ENCODE peak calls at places on chromosome 16, in eight cellular contexts. One of them, this sample, is unnamed.

GRCh38 chr16:81292936-81293335 is 21.8 kb upstream of the GAN start:
- DNase-seq in NCI-H1105: no peak
- DNase-seq in stimulated activated CD4-positive, alpha-beta T cell treated with anti-CD3 and anti-CD28 coated beads, Interleukin-1b, Interleukin-23, amount 100 ng/mL, for 24 hours: no peak
- DNase-seq in naive B cell: no peak
- DNase-seq in epithelial cell of prostate: no peak
- DNase-seq in Kasumi-1: no peak
- DNase-seq in astrocyte: peak
- DNase-seq in activated T-helper 9 cell treated with anti-CD3 and anti-CD28 coated beads, Interleukin-2, amount 50 U/mL, for 16 hours: no peak
- DNase-seq in this sample: no peak

GRCh38 chr16:716250-716607 is 1.3 kb downstream of the METRN start:
- DNase-seq in activated T-helper 9 cell treated with anti-CD3 and anti-CD28 coated beads, Interleukin-2, amount 50 U/mL, for 16 hours: no peak
- DNase-seq in NCI-H1105: no peak
- DNase-seq in epithelial cell of prostate: no peak
- DNase-seq in astrocyte: peak
- DNase-seq in naive B cell: no peak
- DNase-seq in Kasumi-1: no peak
- DNase-seq in stimulated activated CD4-positive, alpha-beta T cell treated with anti-CD3 and anti-CD28 coated beads, Interleukin-1b, Interleukin-23, amount 100 ng/mL, for 24 hours: no peak
- DNase-seq in this sample: peak

GRCh38 chr16:70768205-70768580 is 32.8 kb downstream of the VAC14 start:
- DNase-seq in naive B cell: no peak
- DNase-seq in NCI-H1105: no peak
- DNase-seq in astrocyte: no peak
- DNase-seq in stimulated activated CD4-positive, alpha-beta T cell treated with anti-CD3 and anti-CD28 coated beads, Interleukin-1b, Interleukin-23, amount 100 ng/mL, for 24 hours: no peak
- DNase-seq in Kasumi-1: no peak
- DNase-seq in epithelial cell of prostate: no peak
- DNase-seq in activated T-helper 9 cell treated with anti-CD3 and anti-CD28 coated beads, Interleukin-2, amount 50 U/mL, for 16 hours: no peak
- DNase-seq in this sample: no peak

GRCh38 chr16:35011-35775 is 18.2 kb downstream of the POLR3K start:
- DNase-seq in astrocyte: no peak
- DNase-seq in stimulated activated CD4-positive, alpha-beta T cell treated with anti-CD3 and anti-CD28 coated beads, Interleukin-1b, Interleukin-23, amount 100 ng/mL, for 24 hours: no peak
- DNase-seq in Kasumi-1: peak
- DNase-seq in naive B cell: peak
- DNase-seq in epithelial cell of prostate: no peak
- DNase-seq in NCI-H1105: no peak
- DNase-seq in activated T-helper 9 cell treated with anti-CD3 and anti-CD28 coated beads, Interleukin-2, amount 50 U/mL, for 16 hours: no peak
- DNase-seq in this sample: no peak

GRCh38 chr16:1978476-1979120 is 2.7 kb downstream of the NOXO1 start:
- DNase-seq in stimulated activated CD4-positive, alpha-beta T cell treated with anti-CD3 and anti-CD28 coated beads, Interleukin-1b, Interleukin-23, amount 100 ng/mL, for 24 hours: no peak
- DNase-seq in NCI-H1105: no peak
- DNase-seq in activated T-helper 9 cell treated with anti-CD3 and anti-CD28 coated beads, Interleukin-2, amount 50 U/mL, for 16 hours: no peak
- DNase-seq in epithelial cell of prostate: no peak
- DNase-seq in Kasumi-1: no peak
- DNase-seq in naive B cell: no peak
- DNase-seq in astrocyte: no peak
- DNase-seq in this sample: no peak

GRCh38 chr16:88045820-88046303 is 94.6 kb downstream of the BANP start:
- DNase-seq in NCI-H1105: no peak
- DNase-seq in astrocyte: no peak
- DNase-seq in naive B cell: peak
- DNase-seq in stimulated activated CD4-positive, alpha-beta T cell treated with anti-CD3 and anti-CD28 coated beads, Interleukin-1b, Interleukin-23, amount 100 ng/mL, for 24 hours: no peak
- DNase-seq in Kasumi-1: no peak
- DNase-seq in epithelial cell of prostate: no peak
- DNase-seq in activated T-helper 9 cell treated with anti-CD3 and anti-CD28 coated beads, Interleukin-2, amount 50 U/mL, for 16 hours: no peak
- DNase-seq in this sample: no peak

GRCh38 chr16:61818850-61819249 is 217.4 kb downstream of the CDH8 start:
- DNase-seq in activated T-helper 9 cell treated with anti-CD3 and anti-CD28 coated beads, Interleukin-2, amount 50 U/mL, for 16 hours: no peak
- DNase-seq in epithelial cell of prostate: no peak
- DNase-seq in astrocyte: no peak
- DNase-seq in stimulated activated CD4-positive, alpha-beta T cell treated with anti-CD3 and anti-CD28 coated beads, Interleukin-1b, Interleukin-23, amount 100 ng/mL, for 24 hours: no peak
- DNase-seq in naive B cell: no peak
- DNase-seq in Kasumi-1: no peak
- DNase-seq in NCI-H1105: no peak
- DNase-seq in this sample: no peak

GRCh38 chr16:79369796-79370195 is 230.7 kb downstream of the MAF start:
- DNase-seq in Kasumi-1: no peak
- DNase-seq in astrocyte: no peak
- DNase-seq in NCI-H1105: no peak
- DNase-seq in naive B cell: no peak
- DNase-seq in epithelial cell of prostate: no peak
- DNase-seq in stimulated activated CD4-positive, alpha-beta T cell treated with anti-CD3 and anti-CD28 coated beads, Interleukin-1b, Interleukin-23, amount 100 ng/mL, for 24 hours: no peak
- DNase-seq in activated T-helper 9 cell treated with anti-CD3 and anti-CD28 coated beads, Interleukin-2, amount 50 U/mL, for 16 hours: no peak
- DNase-seq in this sample: no peak

GRCh38 chr16:21982108-21982507 is 18.8 kb downstream of the PDZD9 start:
- DNase-seq in naive B cell: no peak
- DNase-seq in epithelial cell of prostate: no peak
- DNase-seq in astrocyte: no peak
- DNase-seq in activated T-helper 9 cell treated with anti-CD3 and anti-CD28 coated beads, Interleukin-2, amount 50 U/mL, for 16 hours: no peak
- DNase-seq in NCI-H1105: no peak
- DNase-seq in stimulated activated CD4-positive, alpha-beta T cell treated with anti-CD3 and anti-CD28 coated beads, Interleukin-1b, Interleukin-23, amount 100 ng/mL, for 24 hours: no peak
- DNase-seq in Kasumi-1: no peak
- DNase-seq in this sample: no peak

GRCh38 chr16:15556130-15556529 is 86.8 kb downstream of the MARF1 start:
- DNase-seq in epithelial cell of prostate: no peak
- DNase-seq in activated T-helper 9 cell treated with anti-CD3 and anti-CD28 coated beads, Interleukin-2, amount 50 U/mL, for 16 hours: no peak
- DNase-seq in NCI-H1105: no peak
- DNase-seq in naive B cell: no peak
- DNase-seq in stimulated activated CD4-positive, alpha-beta T cell treated with anti-CD3 and anti-CD28 coated beads, Interleukin-1b, Interleukin-23, amount 100 ng/mL, for 24 hours: no peak
- DNase-seq in Kasumi-1: no peak
- DNase-seq in astrocyte: no peak
- DNase-seq in this sample: no peak

GRCh38 chr16:14180431-14181059 is 109.4 kb downstream of the MRTFB start:
- DNase-seq in epithelial cell of prostate: no peak
- DNase-seq in stimulated activated CD4-positive, alpha-beta T cell treated with anti-CD3 and anti-CD28 coated beads, Interleukin-1b, Interleukin-23, amount 100 ng/mL, for 24 hours: no peak
- DNase-seq in NCI-H1105: no peak
- DNase-seq in activated T-helper 9 cell treated with anti-CD3 and anti-CD28 coated beads, Interleukin-2, amount 50 U/mL, for 16 hours: no peak
- DNase-seq in astrocyte: no peak
- DNase-seq in naive B cell: no peak
- DNase-seq in Kasumi-1: no peak
- DNase-seq in this sample: no peak

GRCh38 chr16:67774457-67774853 is 31.9 kb downstream of the RANBP10 start:
- DNase-seq in epithelial cell of prostate: no peak
- DNase-seq in naive B cell: no peak
- DNase-seq in stimulated activated CD4-positive, alpha-beta T cell treated with anti-CD3 and anti-CD28 coated beads, Interleukin-1b, Interleukin-23, amount 100 ng/mL, for 24 hours: no peak
- DNase-seq in astrocyte: no peak
- DNase-seq in Kasumi-1: no peak
- DNase-seq in activated T-helper 9 cell treated with anti-CD3 and anti-CD28 coated beads, Interleukin-2, amount 50 U/mL, for 16 hours: no peak
- DNase-seq in NCI-H1105: no peak
- DNase-seq in this sample: no peak

GRCh38 chr16:15597822-15598647 is 44.9 kb downstream of the MARF1 start:
- DNase-seq in astrocyte: no peak
- DNase-seq in epithelial cell of prostate: no peak
- DNase-seq in stimulated activated CD4-positive, alpha-beta T cell treated with anti-CD3 and anti-CD28 coated beads, Interleukin-1b, Interleukin-23, amount 100 ng/mL, for 24 hours: no peak
- DNase-seq in NCI-H1105: no peak
- DNase-seq in activated T-helper 9 cell treated with anti-CD3 and anti-CD28 coated beads, Interleukin-2, amount 50 U/mL, for 16 hours: no peak
- DNase-seq in Kasumi-1: no peak
- DNase-seq in naive B cell: no peak
- DNase-seq in this sample: no peak

GRCh38 chr16:11202260-11203091 is 53.5 kb downstream of the SOCS1 start:
- DNase-seq in NCI-H1105: no peak
- DNase-seq in naive B cell: no peak
- DNase-seq in activated T-helper 9 cell treated with anti-CD3 and anti-CD28 coated beads, Interleukin-2, amount 50 U/mL, for 16 hours: no peak
- DNase-seq in astrocyte: no peak
- DNase-seq in Kasumi-1: no peak
- DNase-seq in epithelial cell of prostate: no peak
- DNase-seq in stimulated activated CD4-positive, alpha-beta T cell treated with anti-CD3 and anti-CD28 coated beads, Interleukin-1b, Interleukin-23, amount 100 ng/mL, for 24 hours: no peak
- DNase-seq in this sample: no peak

GRCh38 chr16:68800257-68800875 is 43.0 kb upstream of the TANGO6 start:
- DNase-seq in stimulated activated CD4-positive, alpha-beta T cell treated with anti-CD3 and anti-CD28 coated beads, Interleukin-1b, Interleukin-23, amount 100 ng/mL, for 24 hours: peak
- DNase-seq in naive B cell: peak
- DNase-seq in activated T-helper 9 cell treated with anti-CD3 and anti-CD28 coated beads, Interleukin-2, amount 50 U/mL, for 16 hours: peak
- DNase-seq in epithelial cell of prostate: no peak
- DNase-seq in NCI-H1105: peak
- DNase-seq in Kasumi-1: peak
- DNase-seq in astrocyte: peak
- DNase-seq in this sample: peak

GRCh38 chr16:51755039-51755501 is 604.0 kb upstream of the SALL1 start:
- DNase-seq in activated T-helper 9 cell treated with anti-CD3 and anti-CD28 coated beads, Interleukin-2, amount 50 U/mL, for 16 hours: no peak
- DNase-seq in naive B cell: no peak
- DNase-seq in Kasumi-1: no peak
- DNase-seq in epithelial cell of prostate: no peak
- DNase-seq in NCI-H1105: no peak
- DNase-seq in stimulated activated CD4-positive, alpha-beta T cell treated with anti-CD3 and anti-CD28 coated beads, Interleukin-1b, Interleukin-23, amount 100 ng/mL, for 24 hours: no peak
- DNase-seq in astrocyte: no peak
- DNase-seq in this sample: no peak

GRCh38 chr16:4790261-4790660 is 2.1 kb upstream of the SEPTIN12 start:
- DNase-seq in stimulated activated CD4-positive, alpha-beta T cell treated with anti-CD3 and anti-CD28 coated beads, Interleukin-1b, Interleukin-23, amount 100 ng/mL, for 24 hours: no peak
- DNase-seq in epithelial cell of prostate: no peak
- DNase-seq in NCI-H1105: no peak
- DNase-seq in naive B cell: no peak
- DNase-seq in astrocyte: no peak
- DNase-seq in activated T-helper 9 cell treated with anti-CD3 and anti-CD28 coated beads, Interleukin-2, amount 50 U/mL, for 16 hours: no peak
- DNase-seq in Kasumi-1: no peak
- DNase-seq in this sample: no peak

GRCh38 chr16:19113577-19114358 is at the start of gene ITPRIPL2:
- DNase-seq in epithelial cell of prostate: no peak
- DNase-seq in NCI-H1105: peak
- DNase-seq in astrocyte: peak
- DNase-seq in Kasumi-1: peak
- DNase-seq in naive B cell: no peak
- DNase-seq in stimulated activated CD4-positive, alpha-beta T cell treated with anti-CD3 and anti-CD28 coated beads, Interleukin-1b, Interleukin-23, amount 100 ng/mL, for 24 hours: peak
- DNase-seq in activated T-helper 9 cell treated with anti-CD3 and anti-CD28 coated beads, Interleukin-2, amount 50 U/mL, for 16 hours: no peak
- DNase-seq in this sample: peak

GRCh38 chr16:86931410-86931941 is 353.1 kb downstream of the FOXL1 start:
- DNase-seq in stimulated activated CD4-positive, alpha-beta T cell treated with anti-CD3 and anti-CD28 coated beads, Interleukin-1b, Interleukin-23, amount 100 ng/mL, for 24 hours: no peak
- DNase-seq in activated T-helper 9 cell treated with anti-CD3 and anti-CD28 coated beads, Interleukin-2, amount 50 U/mL, for 16 hours: no peak
- DNase-seq in NCI-H1105: peak
- DNase-seq in astrocyte: peak
- DNase-seq in epithelial cell of prostate: no peak
- DNase-seq in naive B cell: no peak
- DNase-seq in Kasumi-1: no peak
- DNase-seq in this sample: no peak

GRCh38 chr16:28130099-28131088 is 66.9 kb upstream of the GSG1L start:
- DNase-seq in epithelial cell of prostate: no peak
- DNase-seq in astrocyte: peak
- DNase-seq in Kasumi-1: no peak
- DNase-seq in naive B cell: no peak
- DNase-seq in activated T-helper 9 cell treated with anti-CD3 and anti-CD28 coated beads, Interleukin-2, amount 50 U/mL, for 16 hours: no peak
- DNase-seq in stimulated activated CD4-positive, alpha-beta T cell treated with anti-CD3 and anti-CD28 coated beads, Interleukin-1b, Interleukin-23, amount 100 ng/mL, for 24 hours: no peak
- DNase-seq in NCI-H1105: no peak
- DNase-seq in this sample: no peak